ENCODE peak calls at places on chromosomes 7 and 10, in eight cellular contexts. I is psoas muscle, X is cardiac muscle cell, H is SK-N-SH, K is heart right ventricle, U is astrocyte of the spinal cord, E is neural progenitor cell, J is HepG2. B is an unnamed sample.

GRCh38 chr10:116490028-116490662 is 55.6 kb upstream of the PNLIP start:
- DNase-seq in H (peak), J (peak), U (peak), X (peak), I (no peak), E (peak), K (no peak), B (peak)

GRCh38 chr10:72259491-72260214 is 14.1 kb upstream of the DDIT4 start:
- DNase-seq in K (peak), H (peak), I (no peak), E (no peak), X (peak), U (peak), J (no peak), B (peak)

GRCh38 chr10:83886871-83887270 is 252.4 kb upstream of the GHITM start:
- DNase-seq in J (no peak), E (no peak), I (no peak), H (no peak), U (no peak), X (no peak), K (no peak), B (no peak)

GRCh38 chr7:108132551-108133265 is 2.5 kb upstream of the LAMB4 start:
- DNase-seq in K (no peak), J (no peak), H (no peak), X (no peak), I (no peak), E (peak), U (peak), B (no peak)

GRCh38 chr10:103967433-103968142 is 648 bp downstream of the SLK start:
- DNase-seq in J (no peak), U (peak), K (no peak), H (peak), E (peak), I (no peak), X (peak), B (peak)

GRCh38 chr7:521221-522070 is 1.8 kb upstream of the PDGFA start:
- DNase-seq in H (peak), E (peak), J (no peak), K (peak), X (peak), U (peak), I (no peak), B (peak)

GRCh38 chr10:131728829-131729228 is 172.0 kb upstream of the PPP2R2D start:
- DNase-seq in H (peak), E (no peak), X (no peak), I (peak), K (no peak), J (no peak), U (no peak), B (no peak)

GRCh38 chr10:132867801-132868644 is 74.3 kb downstream of the CFAP46 start:
- DNase-seq in U (no peak), J (no peak), K (peak), X (no peak), E (no peak), H (no peak), I (peak), B (no peak)

GRCh38 chr7:124810605-124811004 is 45.0 kb upstream of the GPR37 start:
- DNase-seq in H (no peak), J (no peak), K (no peak), U (no peak), I (no peak), X (no peak), E (peak), B (no peak)

GRCh38 chr10:103254538-103255325 is 9.0 kb downstream of the RPEL1 start:
- DNase-seq in E (no peak), U (no peak), K (no peak), I (no peak), X (peak), H (no peak), J (no peak), B (no peak)

GRCh38 chr10:16470747-16471146 is 33.9 kb downstream of the PTER start:
- DNase-seq in X (no peak), J (no peak), U (no peak), E (no peak), I (no peak), H (no peak), K (no peak), B (no peak)

GRCh38 chr7:114689391-114689790 is 232.5 kb upstream of the MDFIC start:
- DNase-seq in H (no peak), U (peak), J (no peak), E (no peak), K (no peak), X (no peak), I (no peak), B (no peak)

GRCh38 chr10:30804478-30805055 is 175.0 kb upstream of the LYZL2 start:
- DNase-seq in X (peak), K (peak), H (no peak), I (peak), J (no peak), E (no peak), U (peak), B (no peak)

GRCh38 chr7:125526958-125527357 is 597.3 kb upstream of the POT1 start:
- DNase-seq in J (no peak), H (no peak), X (no peak), K (no peak), E (no peak), I (no peak), U (no peak), B (no peak)

GRCh38 chr7:44267719-44268413 is 57.5 kb downstream of the CAMK2B start:
- DNase-seq in X (no peak), J (no peak), K (no peak), H (peak), E (peak), I (no peak), U (no peak), B (no peak)

GRCh38 chr7:39749177-39749576 is 125.8 kb downstream of the RALA start:
- DNase-seq in E (no peak), J (no peak), X (peak), H (no peak), I (no peak), K (no peak), U (peak), B (no peak)

GRCh38 chr10:116723428-116724281 is 18.7 kb downstream of the HSPA12A start:
- DNase-seq in E (no peak), U (no peak), H (no peak), I (no peak), X (no peak), K (no peak), J (no peak), B (peak)

GRCh38 chr7:2503056-2503941 is 16.3 kb upstream of the LFNG start:
- DNase-seq in J (no peak), I (no peak), X (peak), K (no peak), H (no peak), U (no peak), E (no peak), B (no peak)

GRCh38 chr7:140525741-140526140 is 46.4 kb upstream of the MKRN1 start:
- DNase-seq in K (no peak), U (peak), X (peak), E (no peak), J (no peak), H (no peak), I (no peak), B (no peak)

GRCh38 chr10:1100691-1101368 is 44.6 kb downstream of the WDR37 start:
- DNase-seq in J (no peak), H (peak), K (no peak), E (peak), I (no peak), X (no peak), U (no peak), B (no peak)

GRCh38 chr7:7791523-7791922 is 73.1 kb upstream of the RPA3 start:
- DNase-seq in J (no peak), H (no peak), I (no peak), E (no peak), X (no peak), U (no peak), K (no peak), B (no peak)

DNA sequence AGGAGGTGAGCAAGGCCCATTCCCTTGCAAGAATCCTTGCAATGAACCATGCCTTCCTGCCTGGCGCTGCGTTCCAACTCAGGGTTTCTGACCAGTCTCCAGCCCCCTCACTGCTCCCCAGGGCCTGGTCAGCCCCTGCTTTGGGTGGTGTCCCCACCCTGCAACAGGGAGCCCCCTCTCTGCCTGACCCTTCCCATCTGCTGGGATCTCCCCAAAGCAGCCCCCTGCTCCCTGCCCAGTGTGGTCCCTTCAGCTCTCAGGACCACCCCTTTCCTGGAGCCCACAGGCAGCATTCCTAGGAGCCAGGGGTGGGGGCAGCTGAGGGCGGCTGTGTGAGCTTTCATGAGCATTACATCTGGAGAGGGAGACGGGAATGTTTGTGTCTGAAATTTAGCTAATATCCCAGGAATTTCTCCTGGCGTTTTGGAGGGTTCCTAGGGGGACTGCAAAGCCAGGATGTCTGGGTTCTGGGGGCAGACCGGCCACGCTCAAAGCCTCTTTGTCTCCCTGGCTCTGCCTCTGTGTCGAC is 300.7 kb upstream of the ZMIZ1 start:
- DNase-seq in X (no peak), I (no peak), U (no peak), K (no peak), H (no peak), E (no peak), J (no peak), B (no peak)
- H3K4me3 ChIP-seq in X (no peak), I (no peak), U (no peak), K (no peak), H (no peak), E (no peak), J (no peak), B (no peak)

GRCh38 chr7:32062150-32062549 is 8.1 kb downstream of the PDE1C start:
- DNase-seq in I (peak), U (peak), K (peak), J (peak), X (peak), H (peak), E (peak), B (peak)
- TF ChIP-seq CTCF in I (peak), U (peak), K (peak), J (peak), X (peak), H (peak), E (peak), B (peak)

GRCh38 chr7:17266559-17266958 is 31.9 kb upstream of the AHR start:
- DNase-seq in I (no peak), J (no peak), E (no peak), H (no peak), K (no peak), U (no peak), X (no peak), B (no peak)
- H3K4me3 ChIP-seq in I (no peak), J (no peak), E (no peak), H (no peak), K (no peak), U (no peak), X (no peak), B (no peak)

DNA sequence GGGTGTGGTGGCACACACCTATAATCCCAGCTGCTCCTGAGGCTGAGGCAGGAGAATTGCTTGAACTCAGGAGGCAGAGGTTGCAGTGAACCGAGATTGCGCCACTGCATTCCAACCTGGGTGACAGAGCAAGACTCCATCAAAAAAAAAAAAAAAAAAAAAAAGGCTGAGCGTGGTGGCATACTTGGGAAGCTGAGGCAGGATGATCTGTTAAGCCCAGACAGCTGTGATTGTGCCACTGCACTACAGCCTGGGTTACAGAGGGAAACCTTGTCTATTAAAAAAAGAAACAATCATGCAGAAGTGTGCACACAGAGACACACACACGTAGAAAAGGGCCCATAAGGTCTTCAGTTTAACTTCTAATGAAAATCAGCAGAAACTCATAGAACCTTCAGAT is 150.6 kb downstream of the TPST1 start:
- DNase-seq in K (no peak), X (peak), E (no peak), I (no peak), H (no peak), U (no peak), J (no peak), B (no peak)
- TF ChIP-seq CTCF in K (no peak), X (no peak), E (no peak), I (no peak), H (no peak), U (no peak), J (no peak), B (no peak)

GRCh38 chr7:151875862-151876111 is 1.1 kb downstream of the PRKAG2 start:
- DNase-seq in X (peak), K (no peak), H (peak), U (peak), E (peak), I (no peak), J (no peak), B (no peak)
- H3K4me3 ChIP-seq in X (peak), K (peak), H (peak), U (peak), E (peak), I (peak), J (peak), B (peak)

DNA sequence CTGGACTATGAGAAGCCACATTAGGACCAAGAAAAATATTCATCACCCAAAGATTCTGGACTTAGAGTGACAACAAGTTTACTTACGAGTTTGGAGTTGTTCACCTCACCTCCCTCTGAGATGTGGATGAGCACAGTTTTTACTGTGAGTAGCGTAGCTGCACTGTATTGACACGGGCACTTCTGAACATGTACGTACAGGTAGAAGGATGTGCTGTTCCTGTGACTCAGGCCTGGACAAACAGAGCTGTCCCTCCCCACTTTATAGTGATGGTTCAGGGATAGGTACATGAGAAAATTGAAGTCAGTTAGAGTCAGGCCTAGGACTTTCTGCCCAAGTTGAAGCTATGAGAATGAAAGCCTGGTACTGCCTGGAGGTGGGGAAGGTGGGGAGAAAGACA is 80.9 kb upstream of the DYNC1I1 start:
- DNase-seq in E (no peak), K (no peak), X (no peak), J (peak), U (no peak), H (no peak), I (no peak), B (no peak)
- TF ChIP-seq CTCF in E (no peak), K (no peak), X (no peak), J (no peak), U (no peak), H (no peak), I (no peak), B (no peak)

GRCh38 chr7:135938086-135938485 is 39.1 kb downstream of the MTPN start:
- DNase-seq in J (no peak), K (no peak), U (no peak), I (no peak), E (no peak), H (no peak), X (no peak), B (no peak)

GRCh38 chr7:135942614-135943013 is 34.5 kb downstream of the MTPN start:
- DNase-seq in K (no peak), E (no peak), I (no peak), J (no peak), X (no peak), U (no peak), H (no peak), B (peak)

GRCh38 chr7:135938563-135938962 is 38.6 kb downstream of the MTPN start:
- DNase-seq in E (no peak), K (no peak), I (no peak), J (no peak), X (no peak), H (no peak), U (no peak), B (peak)

GRCh38 chr7:135939268-135939667 is 37.9 kb downstream of the MTPN start:
- DNase-seq in X (no peak), E (peak), I (no peak), H (no peak), K (no peak), J (no peak), U (no peak), B (no peak)

GRCh38 chr7:135940077-135941075 is 36.8 kb downstream of the MTPN start:
- DNase-seq in J (no peak), E (no peak), X (no peak), I (no peak), K (no peak), U (no peak), H (no peak), B (no peak)
- H3K4me3 ChIP-seq in J (no peak), E (no peak), X (no peak), I (no peak), K (no peak), U (no peak), H (no peak), B (no peak)